ENCODE peak calls at places on chromosomes 4 and X, in seven cellular contexts. R is HTR-8/SVneo, T is upper lobe of left lung, U is stomach, Y is amniotic stem cell, F is hepatic stellate cell, C is B cell. B is an unnamed sample.

GRCh38 chr4:188146618-188147017 is 7.4 kb downstream of the TRIML1 start:
- DNase-seq in R (no peak), U (no peak), T (no peak), Y (no peak), F (no peak), C (no peak), B (no peak)

GRCh38 chrX:116232833-116233232 is 62.3 kb downstream of the AGTR2 start:
- DNase-seq in F (no peak), Y (no peak), C (no peak), U (no peak), T (no peak), R (peak), B (no peak)

GRCh38 chr4:23945521-23946017 is 55.7 kb upstream of the PPARGC1A start:
- DNase-seq in F (peak), Y (no peak), R (peak), U (peak), T (no peak), C (no peak), B (no peak)

GRCh38 chr4:16616981-16617380 is 281.5 kb downstream of the LDB2 start:
- DNase-seq in T (no peak), R (no peak), F (peak), Y (no peak), C (no peak), U (no peak), B (no peak)

GRCh38 chr4:24967346-24967745 is 54.5 kb upstream of the CCDC149 start:
- DNase-seq in C (no peak), Y (no peak), U (no peak), T (no peak), R (no peak), F (no peak), B (no peak)

GRCh38 chr4:78171482-78171881 is 114.4 kb downstream of the FRAS1 start:
- DNase-seq in U (no peak), Y (no peak), T (no peak), C (no peak), F (no peak), R (no peak), B (no peak)

GRCh38 chr4:53714377-53715140 is 123.3 kb upstream of the LNX1 start:
- DNase-seq in C (no peak), T (no peak), U (no peak), R (no peak), F (peak), Y (peak), B (no peak)

GRCh38 chr4:106796866-106797265 is 239.2 kb downstream of the DKK2 start:
- DNase-seq in C (no peak), F (no peak), R (no peak), Y (no peak), T (no peak), U (no peak), B (no peak)

GRCh38 chr4:147994076-147994475 is 262.2 kb downstream of the ARHGAP10 start:
- DNase-seq in C (no peak), T (no peak), R (no peak), F (no peak), Y (no peak), U (no peak), B (no peak)

GRCh38 chr4:184548651-184549341 is 74.4 kb upstream of the IRF2 start:
- DNase-seq in R (no peak), C (no peak), U (no peak), F (no peak), Y (no peak), T (no peak), B (no peak)

GRCh38 chr4:7187691-7188090 is 4.6 kb upstream of the SORCS2 start:
- DNase-seq in Y (no peak), T (no peak), F (no peak), C (no peak), R (no peak), U (no peak), B (no peak)

GRCh38 chr4:73883306-73883705 is 14.1 kb downstream of the CXCL1 start:
- DNase-seq in F (no peak), U (no peak), R (no peak), C (no peak), T (no peak), Y (no peak), B (no peak)

GRCh38 chr4:10003666-10004065 is 17.6 kb downstream of the SLC2A9 start:
- DNase-seq in T (no peak), R (no peak), U (no peak), F (no peak), C (no peak), Y (no peak), B (peak)

GRCh38 chr4:99156992-99157391 is 12.9 kb upstream of the ADH4 start:
- DNase-seq in F (no peak), R (no peak), C (no peak), U (no peak), T (no peak), Y (no peak), B (no peak)

GRCh38 chr4:147019061-147019460 is 73.4 kb upstream of the TTC29 start:
- DNase-seq in F (peak), Y (peak), T (no peak), R (peak), C (peak), U (peak), B (peak)

GRCh38 chr4:156832886-156833285 is 138.7 kb downstream of the PDGFC start:
- DNase-seq in C (no peak), U (no peak), Y (no peak), R (no peak), T (no peak), F (no peak), B (no peak)

GRCh38 chrX:102154218-102154860 is 1.4 kb downstream of the BEX5 start:
- DNase-seq in F (no peak), U (no peak), T (no peak), R (no peak), Y (no peak), C (no peak), B (no peak)

GRCh38 chr4:109424093-109424818 is 9.4 kb upstream of the SEC24B start:
- DNase-seq in Y (no peak), U (no peak), F (no peak), C (no peak), R (no peak), T (no peak), B (no peak)

GRCh38 chrX:120755066-120755846 is 120.4 kb downstream of the CT47B1 start:
- DNase-seq in T (no peak), U (no peak), Y (no peak), R (no peak), F (no peak), C (peak), B (no peak)

GRCh38 chr4:66558651-66559050 is 888.4 kb upstream of the EPHA5 start:
- DNase-seq in R (no peak), U (no peak), F (no peak), C (no peak), Y (no peak), T (no peak), B (no peak)

GRCh38 chr4:38174811-38175210 is 214.6 kb downstream of the PTTG2 start:
- DNase-seq in U (no peak), F (no peak), Y (no peak), C (no peak), T (no peak), R (no peak), B (no peak)

GRCh38 chr4:95545526-95545925 is 3.2 kb downstream of the UNC5C start:
- DNase-seq in C (no peak), R (no peak), U (no peak), F (no peak), T (peak), Y (no peak), B (no peak)